ENCODE peak calls at places on chromosomes 1 and 21, in four cellular contexts. P is iris pigment epithelial cell; H is ACHN; L is activated T-helper 1 cell treated with anti-CD3 and anti-CD28 coated beads, Interleukin-12 subunit alpha, Interleukin-12 subunit beta, Interleukin-2, Interleukin-4 antibody, amounts not matched to agents 30 ng/mL and 10 ng/mL and 1 ng/mL, durations not matched to agents 14 hours and 24 hours and 36 hours. N is an unnamed sample.

GRCh38 chr1:170126691-170127090 is 19.1 kb upstream of the NTMT2 start:
- DNase-seq in L (no peak), H (no peak), P (peak), N (no peak)

GRCh38 chr1:226967665-226968064 is 27.6 kb downstream of the COQ8A start:
- DNase-seq in L (no peak), P (peak), H (no peak), N (no peak)

GRCh38 chr1:183096889-183097288 is 73.7 kb downstream of the LAMC1 start:
- DNase-seq in P (peak), H (no peak), L (no peak), N (no peak)

GRCh38 chr1:34786521-34787325 is 5.7 kb downstream of the GJB3 start:
- DNase-seq in H (peak), P (peak), L (peak), N (peak)

GRCh38 chr1:62774006-62774405 is 9.9 kb upstream of the ATG4C start:
- DNase-seq in L (no peak), H (no peak), P (no peak), N (no peak)

GRCh38 chr1:11053758-11054137 is 6.1 kb downstream of the SRM start:
- DNase-seq in L (no peak), H (peak), P (peak), N (no peak)

GRCh38 chr1:19661721-19662228 is 2.9 kb upstream of the HTR6 start:
- DNase-seq in L (no peak), H (peak), P (no peak), N (no peak)

GRCh38 chr1:11309385-11309784 is 36.4 kb downstream of the UBIAD1 start:
- DNase-seq in L (no peak), P (no peak), H (no peak), N (no peak)

GRCh38 chr1:25914074-25914995 is 8.1 kb upstream of the STMN1 start:
- DNase-seq in H (no peak), L (no peak), P (no peak), N (no peak)

GRCh38 chr1:31828926-31829690 is 13.3 kb upstream of the SPOCD1 start:
- DNase-seq in P (no peak), H (no peak), L (no peak), N (no peak)

GRCh38 chr1:158087320-158087927 is 93.3 kb upstream of the CD1D start:
- DNase-seq in P (peak), H (peak), L (peak), N (peak)

GRCh38 chr1:242199861-242200458 is 201.1 kb upstream of the MAP1LC3C start:
- DNase-seq in L (no peak), P (no peak), H (no peak), N (no peak)

GRCh38 chr1:18322353-18323032 is 158.2 kb upstream of the KLHDC7A start:
- DNase-seq in P (no peak), H (peak), L (no peak), N (no peak)

GRCh38 chr1:228799929-228800328 is 64.7 kb downstream of the RHOU start:
- DNase-seq in H (no peak), P (no peak), L (no peak), N (no peak)

GRCh38 chr1:225572422-225572821 is 80.5 kb downstream of the ENAH start:
- DNase-seq in P (peak), H (peak), L (no peak), N (no peak)

GRCh38 chr1:165592945-165593823 is 37.9 kb upstream of the MGST3 start:
- DNase-seq in H (peak), L (peak), P (peak), N (peak)

GRCh38 chr1:95096218-95096841 is 20.8 kb upstream of the TLCD4 start:
- DNase-seq in P (peak), H (no peak), L (no peak), N (no peak)

GRCh38 chr1:226131639-226132038 is 54.9 kb downstream of the ACBD3 start:
- DNase-seq in H (no peak), P (no peak), L (no peak), N (no peak)

GRCh38 chr1:56533197-56533596 is 46.2 kb downstream of the PLPP3 start:
- DNase-seq in H (no peak), P (no peak), L (no peak), N (no peak)

GRCh38 chr21:14215971-14216621 is at the start of gene RBM11:
- DNase-seq in L (peak), P (peak), H (peak), N (peak)

GRCh38 chr1:32337855-32338636 is 2.0 kb upstream of the MARCKSL1 start:
- DNase-seq in L (no peak), P (no peak), H (no peak), N (no peak)

GRCh38 chr21:42858185-42858847 is 21.0 kb downstream of the WDR4 start:
- DNase-seq in H (no peak), P (no peak), L (no peak), N (no peak)

GRCh38 chr21:22164912-22165311 is 1166.7 kb downstream of the NCAM2 start:
- DNase-seq in P (no peak), H (no peak), L (no peak), N (no peak)

GRCh38 chr1:87330954-87331318 is 2.3 kb downstream of the LMO4 start:
- DNase-seq in L (no peak), P (no peak), H (no peak), N (no peak)

GRCh38 chr1:19208710-19209438 is 1.2 kb downstream of the UBR4 start:
- DNase-seq in P (peak), H (peak), L (no peak), N (peak)

GRCh38 chr21:46118871-46119564 is 21.1 kb downstream of the COL6A2 start:
- DNase-seq in P (no peak), H (no peak), L (no peak), N (no peak)

GRCh38 chr1:215543806-215544205 is 23.3 kb upstream of the KCTD3 start:
- DNase-seq in L (no peak), P (no peak), H (no peak), N (no peak)

GRCh38 chr1:163442940-163443339 is 121.2 kb downstream of the NUF2 start:
- DNase-seq in H (no peak), L (no peak), P (no peak), N (no peak)

N was measured in H4.